ENCODE peak calls at places on chromosomes 13 and 19, in nine cellular contexts. G is lower leg skin, D is prostate gland, I is A549, T is sigmoid colon, E is transverse colon, A is body of pancreas, X is Peyer's patch, H is tibial nerve. C is an unnamed sample.

GRCh38 chr13:48635478-48635877 is 18.3 kb upstream of the CYSLTR2 start:
- DNase-seq in A (no peak), H (no peak), X (no peak), T (no peak), G (no peak), I (no peak), E (no peak), D (no peak), C (no peak)

GRCh38 chr19:18490719-18491118 is 31.2 kb downstream of the ELL start:
- DNase-seq in A (no peak), G (no peak), E (no peak), H (no peak), X (no peak), T (no peak), I (no peak), D (no peak), C (no peak)

GRCh38 chr19:55487884-55488687 is at the start of gene SSC5D:
- DNase-seq in A (no peak), X (no peak), I (no peak), H (no peak), T (peak; percentile 90), G (no peak), E (no peak), D (no peak), C (no peak)

GRCh38 chr13:44132710-44133109 is 240.9 kb upstream of the SERP2 start:
- DNase-seq in G (peak; percentile 88), T (peak; percentile 74), D (no peak), I (no peak), H (peak; percentile 15), E (peak; percentile 21), A (peak; percentile 44), X (no peak), C (no peak)

GRCh38 chr19:1410136-1410786 is 2.9 kb downstream of the DAZAP1 start:
- DNase-seq in T (no peak), E (no peak), I (no peak), X (no peak), G (no peak), D (no peak), H (no peak), A (peak; percentile 65), C (peak; percentile 61)

GRCh38 chr13:26679945-26680516 is 80.6 kb downstream of the GPR12 start:
- DNase-seq in T (no peak), D (no peak), H (no peak), I (no peak), A (no peak), G (no peak), X (no peak), E (no peak), C (peak; percentile 72)

GRCh38 chr13:99577934-99578917 is 77.0 kb downstream of the TM9SF2 start:
- DNase-seq in X (no peak), A (no peak), D (no peak), T (no peak), H (no peak), G (no peak), E (no peak), I (no peak), C (no peak)

GRCh38 chr13:23673354-23673753 is 103.1 kb downstream of the TNFRSF19 start:
- DNase-seq in H (no peak), D (no peak), G (no peak), X (no peak), A (no peak), I (no peak), T (no peak), E (no peak), C (no peak)

GRCh38 chr19:719081-719512 is 10.4 kb downstream of the PALM start:
- DNase-seq in I (no peak), T (peak; percentile 87), A (peak; percentile 37), H (peak; percentile 37), X (no peak), D (no peak), G (peak; percentile 93), E (no peak), C (no peak)

GRCh38 chr13:42398542-42398941 is 126.6 kb downstream of the AKAP11 start:
- DNase-seq in D (no peak), X (no peak), H (no peak), T (peak; percentile 73), G (no peak), A (no peak), I (no peak), E (no peak), C (no peak)

GRCh38 chr13:51201886-51202285 is 20.3 kb upstream of the FAM124A start:
- DNase-seq in H (no peak), D (no peak), E (no peak), X (no peak), G (no peak), A (no peak), I (no peak), T (no peak), C (no peak)
- TF ChIP-seq POLR2A in H (no peak), D (no peak), E (no peak), X (no peak), G (no peak), A (no peak), I (no peak), T (no peak), C (no peak)

GRCh38 chr19:40690699-40691420 is 409 bp upstream of the NUMBL start:
- DNase-seq in I (peak; percentile 100), H (peak; percentile 98), D (peak; percentile 96), E (peak; percentile 96), T (peak; percentile 98), G (peak; percentile 98), X (peak; percentile 97), A (peak; percentile 97), C (peak; percentile 94)
- TF ChIP-seq POLR2A in I (peak; percentile 79), H (no peak), D (peak; percentile 22), E (peak; percentile 44), T (peak; percentile 12), G (no peak), X (no peak), A (peak; percentile 73), C (no peak)

GRCh38 chr19:17402982-17403855 is 2.2 kb downstream of the BST2 start:
- DNase-seq in I (peak; percentile 62), D (no peak), E (no peak), A (no peak), X (no peak), H (no peak), T (no peak), G (no peak), C (no peak)
- TF ChIP-seq POLR2A in I (no peak), D (no peak), E (no peak), A (no peak), X (no peak), H (no peak), T (no peak), G (no peak), C (no peak)

GRCh38 chr13:35144496-35144895 is 202.4 kb downstream of the NBEA start:
- DNase-seq in G (no peak), T (no peak), E (no peak), I (no peak), H (no peak), D (no peak), A (no peak), X (no peak), C (no peak)
- TF ChIP-seq POLR2A in G (no peak), T (no peak), E (no peak), I (no peak), H (no peak), D (no peak), A (no peak), X (no peak), C (no peak)

C was measured in thyroid gland.